ENCODE peak calls at places on chromosome 12, in eight cellular contexts. P is heart left ventricle, B is right lobe of liver, I is IMR-90, E is suprapubic skin, S is uterus, N is Peyer's patch, V is esophagus squamous epithelium. U is an unnamed sample.

GRCh38 chr12:117580718-117581062 is 219.3 kb upstream of the NOS1 start:
- DNase-seq in P (peak), B (no peak), I (no peak), E (peak), S (peak), N (no peak), V (no peak), U (no peak)

GRCh38 chr12:112638420-112638819 is 153.1 kb upstream of the RPH3A start:
- DNase-seq in P (no peak), B (no peak), I (no peak), E (no peak), S (no peak), N (no peak), V (no peak), U (no peak)

GRCh38 chr12:96026331-96026730 is 9.1 kb downstream of the LTA4H start:
- DNase-seq in P (no peak), B (no peak), I (no peak), E (no peak), S (no peak), N (no peak), V (no peak), U (no peak)

GRCh38 chr12:19850341-19851065 is 411.2 kb downstream of the AEBP2 start:
- DNase-seq in P (no peak), B (no peak), I (peak), E (no peak), S (peak), N (no peak), V (no peak), U (peak)

GRCh38 chr12:22018860-22019259 is 27.2 kb upstream of the CMAS start:
- DNase-seq in P (no peak), B (no peak), I (peak), E (no peak), S (no peak), N (no peak), V (no peak), U (no peak)

GRCh38 chr12:52976574-52977071 is 27.7 kb downstream of the KRT18 start:
- DNase-seq in P (no peak), B (no peak), I (peak), E (no peak), S (no peak), N (no peak), V (no peak), U (no peak)

GRCh38 chr12:101570022-101570421 is 24.7 kb upstream of the MYBPC1 start:
- DNase-seq in P (no peak), B (no peak), I (peak), E (no peak), S (no peak), N (no peak), V (no peak), U (peak)

GRCh38 chr12:95874452-95874851 is 15.7 kb downstream of the SNRPF start:
- DNase-seq in P (no peak), B (no peak), I (no peak), E (no peak), S (no peak), N (no peak), V (no peak), U (no peak)

DNA sequence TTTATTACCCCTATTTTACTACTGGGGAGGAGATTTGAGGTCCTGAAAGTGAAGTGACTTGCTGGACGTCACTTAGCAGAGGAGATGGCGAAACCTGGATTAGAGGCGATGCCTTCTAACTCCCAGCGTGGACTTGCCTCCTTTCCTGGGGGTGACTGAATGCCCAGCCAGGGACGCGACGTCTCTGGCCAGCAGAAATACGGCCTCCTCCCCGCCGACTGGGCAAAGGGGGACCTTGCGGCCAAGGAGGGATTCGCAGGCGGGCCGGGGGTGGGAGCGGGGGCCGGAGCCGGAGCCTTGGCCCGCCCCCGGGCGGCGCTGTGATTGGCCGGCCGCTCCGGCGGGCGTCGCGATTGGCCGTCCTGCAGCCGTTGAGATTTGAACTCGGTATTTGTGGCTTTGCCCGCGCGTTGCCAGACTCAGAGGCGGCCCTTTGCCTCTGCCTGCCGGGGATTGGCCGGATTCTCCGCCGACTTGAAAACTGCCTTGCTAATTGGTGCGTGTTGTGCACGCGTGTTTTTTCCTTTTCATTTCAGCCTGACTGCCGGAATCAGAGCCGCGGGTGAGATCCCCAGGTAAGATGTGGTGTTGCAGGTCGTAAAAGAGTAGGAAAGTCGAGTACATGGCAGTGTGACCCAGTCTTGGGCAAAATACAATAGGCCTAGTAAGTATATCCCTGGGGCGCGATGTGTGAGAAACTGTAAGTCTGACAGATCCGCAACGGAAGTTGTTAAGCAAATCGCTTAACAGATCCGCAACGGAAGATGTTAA is at the start of gene NCAPD2:
- DNase-seq in P (peak), B (peak), I (peak), E (peak), S (peak), N (peak), V (peak), U (peak)
- TF ChIP-seq POLR2A in P (no peak), B (no peak), I (peak), E (peak), S (no peak), N (no peak), V (no peak), U (peak)

DNA sequence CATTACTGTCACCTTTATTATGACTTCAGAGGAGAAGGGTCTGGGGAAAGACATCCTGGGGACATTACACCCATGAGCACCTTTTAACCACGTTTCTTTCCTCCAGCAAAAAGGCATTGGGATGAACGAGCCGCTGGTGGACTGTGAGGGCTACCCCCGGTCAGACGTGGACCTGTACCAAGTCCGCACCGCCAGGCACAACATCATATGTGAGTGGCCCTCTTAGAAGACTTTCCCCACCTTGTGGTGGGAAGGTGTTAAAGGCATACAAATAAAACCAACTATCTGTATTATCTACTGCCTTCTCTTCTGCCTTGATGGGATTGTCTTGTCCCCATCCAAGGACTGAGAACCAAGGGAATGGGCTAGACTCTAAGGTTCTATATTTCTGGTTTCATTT is 6.0 kb downstream of the PSMD9 start:
- DNase-seq in P (no peak), B (no peak), I (peak), E (no peak), S (peak), N (no peak), V (no peak), U (peak)
- H3K27ac ChIP-seq in P (no peak), B (no peak), I (peak), E (no peak), S (no peak), N (no peak), V (peak), U (peak)

GRCh38 chr12:106119301-106119700 is 19.5 kb downstream of the NUAK1 start:
- DNase-seq in P (no peak), B (no peak), I (no peak), E (no peak), S (no peak), N (no peak), V (no peak), U (no peak)

GRCh38 chr12:106123110-106123509 is 15.6 kb downstream of the NUAK1 start:
- DNase-seq in P (no peak), B (no peak), I (no peak), E (no peak), S (no peak), N (no peak), V (no peak), U (no peak)

GRCh38 chr12:106118278-106118820 is 20.4 kb downstream of the NUAK1 start:
- DNase-seq in P (no peak), B (no peak), I (no peak), E (no peak), S (no peak), N (no peak), V (no peak), U (no peak)

GRCh38 chr12:106122004-106122403 is 16.8 kb downstream of the NUAK1 start:
- DNase-seq in P (no peak), B (peak), I (no peak), E (no peak), S (no peak), N (no peak), V (no peak), U (no peak)

DNA sequence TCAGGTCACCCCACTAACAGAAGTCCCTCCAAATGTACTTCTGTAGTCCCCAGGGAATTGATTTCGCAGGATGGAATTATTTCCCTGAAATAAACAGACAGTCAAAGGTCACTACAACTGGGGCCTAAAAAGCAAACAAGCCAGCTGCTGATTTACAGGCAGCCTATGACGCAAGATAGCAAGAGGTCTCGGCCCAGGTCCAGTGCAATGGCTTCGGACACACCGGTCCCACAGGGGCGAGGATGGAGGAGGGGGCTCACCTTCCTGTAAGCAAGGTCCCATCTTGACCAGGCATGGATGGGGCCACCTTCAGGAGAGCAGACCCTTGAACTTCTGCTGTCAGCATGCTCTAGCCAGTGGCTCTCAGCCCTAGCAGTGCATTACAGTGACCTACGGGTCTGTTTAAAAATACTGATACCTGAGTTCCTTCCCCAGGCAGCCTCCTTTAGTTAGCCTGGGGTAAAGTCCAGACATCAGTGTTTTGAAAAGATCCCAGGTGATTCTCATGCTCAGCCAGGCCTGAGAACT is 18.1 kb downstream of the NUAK1 start:
- DNase-seq in P (peak), B (peak), I (no peak), E (no peak), S (peak), N (no peak), V (no peak), U (peak)
- TF ChIP-seq POLR2A in P (no peak), B (no peak), I (no peak), E (no peak), S (no peak), N (no peak), V (no peak), U (no peak)

GRCh38 chr12:107351716-107352115 is 258.4 kb upstream of the CRY1 start:
- DNase-seq in P (no peak), B (no peak), I (peak), E (no peak), S (no peak), N (no peak), V (no peak), U (no peak)

GRCh38 chr12:107349008-107349747 is 255.8 kb upstream of the CRY1 start:
- DNase-seq in P (no peak), B (no peak), I (peak), E (no peak), S (no peak), N (peak), V (no peak), U (peak)

GRCh38 chr12:107351109-107351508 is 257.8 kb upstream of the CRY1 start:
- DNase-seq in P (no peak), B (no peak), I (no peak), E (no peak), S (no peak), N (no peak), V (no peak), U (no peak)

GRCh38 chr12:107347261-107347660 is 253.9 kb upstream of the CRY1 start:
- DNase-seq in P (no peak), B (no peak), I (no peak), E (no peak), S (no peak), N (no peak), V (no peak), U (no peak)

DNA sequence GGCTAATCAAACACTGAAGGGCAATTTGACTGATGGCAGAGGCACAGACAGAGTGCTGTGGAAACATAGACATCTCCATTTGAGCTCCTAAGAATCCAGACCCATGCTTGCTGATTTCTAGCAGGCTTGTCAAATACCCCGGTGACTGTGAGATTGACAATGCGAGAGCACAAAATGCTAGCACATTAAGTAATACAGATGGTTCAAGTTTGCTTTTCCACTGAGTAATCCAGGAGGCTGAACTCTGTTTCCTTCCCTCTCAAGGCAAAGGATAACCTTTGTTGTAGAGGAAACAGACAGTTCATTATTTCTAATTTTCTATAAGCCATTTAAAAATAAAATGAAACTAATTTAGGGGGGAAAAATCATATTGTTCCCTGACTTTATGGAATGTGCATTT is 256.5 kb upstream of the CRY1 start:
- DNase-seq in P (no peak), B (no peak), I (no peak), E (no peak), S (no peak), N (no peak), V (no peak), U (no peak)
- H3K27ac ChIP-seq in P (no peak), B (no peak), I (no peak), E (no peak), S (no peak), N (no peak), V (no peak), U (no peak)

DNA sequence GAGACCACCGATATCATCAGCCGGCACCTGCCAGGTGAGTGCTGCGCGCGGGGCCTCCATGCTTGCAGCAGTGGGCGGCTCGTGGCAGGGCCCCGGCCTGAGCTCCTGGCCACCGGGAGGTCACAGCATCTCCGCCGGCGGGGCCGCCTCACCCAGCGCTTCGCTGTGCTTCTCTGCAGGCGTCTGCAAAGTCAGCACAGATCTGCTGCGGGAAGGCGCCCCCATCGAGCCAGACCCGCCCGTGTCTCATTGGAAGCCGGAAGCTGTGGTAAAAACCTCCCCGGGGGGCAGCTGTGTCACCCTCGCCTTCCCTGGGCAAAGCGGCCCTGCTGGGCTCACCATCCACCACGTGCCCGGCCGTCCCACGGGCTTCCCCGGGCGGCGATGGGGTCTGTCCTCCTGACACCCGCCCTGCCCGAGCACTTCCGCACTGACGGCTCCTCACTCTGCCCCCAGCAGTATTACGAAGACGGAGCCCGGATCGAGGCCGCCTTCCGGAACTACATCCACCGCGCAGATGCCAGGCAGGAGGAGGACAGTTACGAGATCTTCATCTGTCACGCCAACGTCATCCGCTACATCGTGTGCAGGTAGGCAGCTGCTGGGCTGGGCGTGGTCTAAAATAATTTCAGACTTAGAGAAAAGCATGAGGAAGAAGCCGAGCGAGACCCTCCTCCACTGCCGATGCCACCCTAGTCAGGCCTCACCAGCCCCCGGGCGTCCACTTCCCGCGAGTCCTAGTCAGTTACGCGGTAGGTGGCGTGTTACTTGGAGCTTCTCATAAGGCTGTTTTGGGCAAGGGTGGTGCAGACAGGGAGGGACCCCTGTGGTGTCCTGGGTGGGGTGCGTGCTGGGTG is 7.1 kb downstream of the PGAM5 start:
- DNase-seq in P (no peak), B (no peak), I (no peak), E (no peak), S (no peak), N (no peak), V (no peak), U (no peak)
- TF ChIP-seq POLR2A in P (no peak), B (no peak), I (no peak), E (no peak), S (no peak), N (no peak), V (no peak), U (no peak)

DNA sequence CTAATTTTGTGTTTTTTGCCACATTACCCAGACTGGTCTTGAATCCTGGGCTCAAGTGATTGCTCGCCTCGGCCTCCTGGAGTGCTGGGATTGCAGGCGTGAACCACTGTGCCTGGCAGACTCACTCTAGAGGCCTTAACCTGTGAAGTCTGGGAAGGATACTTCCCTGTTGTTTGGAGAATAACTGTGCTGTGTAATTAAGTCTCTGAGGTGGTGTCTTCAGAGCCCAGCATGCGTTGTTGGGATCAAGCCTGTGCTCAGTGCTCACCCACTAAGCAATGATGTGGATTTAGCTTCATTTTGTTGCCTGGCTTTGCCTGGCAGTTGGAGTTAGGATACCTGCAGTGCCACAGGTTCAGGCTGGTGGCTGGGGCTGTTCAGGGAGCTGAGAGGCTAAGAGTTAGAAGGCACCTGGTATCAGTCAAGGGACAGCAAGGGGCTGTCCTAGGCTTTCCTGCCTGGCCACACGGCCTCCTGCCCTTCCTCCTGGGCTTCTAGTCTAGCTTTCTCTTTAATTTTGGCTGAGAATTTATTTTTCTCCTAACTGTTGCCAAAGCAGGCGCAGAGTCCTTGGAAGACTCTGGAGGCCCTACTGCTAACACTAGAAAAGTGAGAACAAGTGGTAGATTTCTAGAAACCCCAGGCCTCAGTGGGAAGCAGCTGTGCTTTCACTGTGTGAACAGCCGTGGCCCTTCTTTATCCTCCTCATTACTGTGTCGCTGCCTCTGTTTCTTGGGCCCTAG is 38.5 kb downstream of the EP400 start:
- DNase-seq in P (no peak), B (no peak), I (no peak), E (peak), S (no peak), N (no peak), V (no peak), U (no peak)
- H3K27ac ChIP-seq in P (peak), B (no peak), I (no peak), E (no peak), S (no peak), N (no peak), V (no peak), U (no peak)

DNA sequence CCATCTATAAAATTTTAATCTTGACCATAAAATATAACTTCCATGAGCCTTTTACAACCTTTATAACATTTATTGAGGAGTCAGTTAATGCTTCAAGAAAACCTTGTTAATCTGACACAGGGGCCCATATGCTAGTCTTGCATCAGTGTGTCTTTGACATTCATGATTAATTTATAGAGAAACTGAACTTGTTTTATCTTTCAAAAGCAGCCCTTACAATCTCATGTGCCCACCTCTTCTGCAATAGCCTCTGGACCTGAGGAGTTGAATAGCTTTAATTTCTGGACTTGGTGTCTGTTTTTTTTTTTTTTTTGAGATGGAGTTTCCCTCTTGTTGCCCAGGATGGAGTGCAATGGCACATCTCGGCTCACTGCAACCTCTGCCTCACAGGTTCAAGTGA is 8.6 kb upstream of the LPCAT3 start:
- DNase-seq in P (no peak), B (no peak), I (no peak), E (no peak), S (no peak), N (no peak), V (no peak), U (no peak)
- TF ChIP-seq POLR2A in P (no peak), B (no peak), I (no peak), E (no peak), S (no peak), N (no peak), V (no peak), U (no peak)

DNA sequence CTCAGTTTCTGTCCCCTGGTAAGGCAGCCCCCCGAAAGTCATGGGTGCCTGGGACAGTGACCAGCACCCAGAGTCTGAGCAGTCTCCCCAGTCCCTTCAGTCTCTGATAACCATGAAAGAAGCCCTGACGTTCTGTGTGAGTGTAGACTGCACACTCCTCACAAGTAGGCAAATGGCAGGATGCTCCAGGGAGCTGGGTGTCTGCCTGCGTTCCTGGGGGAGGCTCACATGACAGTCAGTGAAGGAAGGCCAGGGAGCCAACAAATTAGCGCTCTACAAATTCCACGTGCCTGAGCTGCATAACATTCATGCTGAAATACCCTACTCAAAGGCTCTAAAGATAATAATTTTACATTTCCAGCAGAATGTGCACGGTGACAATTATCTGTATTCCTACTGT is 56.3 kb downstream of the ASCL1 start:
- DNase-seq in P (no peak), B (no peak), I (no peak), E (no peak), S (no peak), N (no peak), V (no peak), U (no peak)
- H3K27ac ChIP-seq in P (no peak), B (no peak), I (no peak), E (no peak), S (no peak), N (no peak), V (no peak), U (no peak)

U was measured in body of pancreas.